ENCODE peak calls at places on chromosomes 1 and 21, in six cellular contexts. F is CD8-positive, alpha-beta memory T cell; K is body of pancreas; P is IMR-90; B is psoas muscle; D is A549. W is an unnamed sample.

GRCh38 chr21:28509031-28509430 is 483.6 kb downstream of the LTN1 start:
- DNase-seq in B (no peak), P (no peak), K (no peak), D (no peak), F (no peak), W (no peak)

GRCh38 chr1:99771522-99771921 is 5.1 kb upstream of the FRRS1 start:
- DNase-seq in F (no peak), P (no peak), D (no peak), B (no peak), K (no peak), W (no peak)

GRCh38 chr1:152519876-152520275 is 5.6 kb downstream of the CRCT1 start:
- DNase-seq in B (no peak), P (no peak), F (no peak), K (no peak), D (no peak), W (no peak)

GRCh38 chr21:14383596-14384210 is 757 bp upstream of the HSPA13 start:
- DNase-seq in B (no peak), F (no peak), K (no peak), P (peak; percentile 5), D (peak; percentile 16), W (peak; percentile 52)

GRCh38 chr1:248752981-248753525 is 2.5 kb downstream of the LYPD8 start:
- DNase-seq in F (no peak), K (no peak), D (no peak), P (no peak), B (no peak), W (no peak)

GRCh38 chr1:95096218-95096841 is 20.8 kb upstream of the TLCD4 start:
- DNase-seq in P (peak; percentile 31), K (no peak), D (peak; percentile 23), F (no peak), B (no peak), W (no peak)

GRCh38 chr1:227929746-227930472 is 17.8 kb downstream of the WNT9A start:
- DNase-seq in B (no peak), F (no peak), D (peak; percentile 50), P (no peak), K (no peak), W (no peak)

GRCh38 chr1:109794319-109795132 is 30.8 kb upstream of the EPS8L3 start:
- DNase-seq in P (no peak), D (no peak), K (no peak), F (no peak), B (peak; percentile 46), W (no peak)

GRCh38 chr1:8097077-8097799 is 71.1 kb upstream of the ERRFI1 start:
- DNase-seq in P (peak; percentile 96), F (no peak), K (peak; percentile 12), B (no peak), D (peak; percentile 94), W (peak; percentile 86)

GRCh38 chr1:223843934-223844333 is 1.8 kb downstream of the TP53BP2 start:
- DNase-seq in P (no peak), K (no peak), F (no peak), D (no peak), B (no peak), W (peak; percentile 29)

GRCh38 chr1:115717541-115717940 is 51.0 kb downstream of the CASQ2 start:
- DNase-seq in K (peak; percentile 85), P (peak; percentile 15), F (no peak), B (peak; percentile 69), D (peak; percentile 21), W (peak; percentile 49)

GRCh38 chr1:161258439-161259386 is at the start of gene PCP4L1:
- DNase-seq in F (peak; percentile 1), K (peak; percentile 75), D (peak; percentile 59), B (peak; percentile 46), P (peak; percentile 33), W (peak; percentile 58)

DNA sequence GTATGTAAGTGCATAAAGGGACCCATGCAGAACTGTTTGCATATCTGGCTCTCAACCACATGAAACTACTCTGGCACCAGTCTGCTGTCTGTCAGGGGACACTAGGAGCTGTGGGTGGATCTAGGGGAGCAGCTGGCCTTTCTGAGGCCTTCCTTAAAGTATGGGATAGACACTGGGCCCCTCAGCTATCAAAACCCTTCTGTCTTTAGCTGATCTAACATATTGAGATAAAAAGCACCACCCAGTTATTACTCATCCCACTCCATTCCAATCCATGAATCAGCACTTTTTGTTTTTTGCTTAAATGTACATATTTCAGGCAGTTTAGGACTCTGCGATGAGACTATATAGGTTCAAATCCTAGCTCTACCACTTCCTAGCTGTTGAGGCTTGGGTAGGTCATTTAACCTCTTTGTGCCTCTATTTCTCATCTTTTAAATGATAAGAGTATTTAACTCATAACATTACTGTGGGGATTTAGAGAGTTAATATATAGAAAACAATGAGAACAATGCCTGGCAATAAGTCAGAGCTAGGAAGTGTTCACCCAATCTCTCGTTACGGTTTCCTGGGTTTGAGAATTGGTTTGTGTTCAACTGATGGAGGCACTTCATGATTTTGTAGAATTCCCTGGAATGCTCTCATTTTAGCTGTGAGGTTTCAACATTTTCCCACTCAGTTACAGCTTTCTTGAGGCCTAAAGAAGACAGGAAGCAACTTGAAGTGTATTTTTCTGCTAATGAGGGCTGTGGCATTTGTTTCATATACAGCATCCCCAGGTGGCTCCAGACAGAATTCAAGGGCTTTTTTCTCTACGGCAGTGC is 68.9 kb downstream of the LRIG2 start:
- DNase-seq in P (peak; percentile 70), D (peak; percentile 31), B (no peak), F (no peak), K (no peak), W (peak; percentile 69)
- H3K4me3 ChIP-seq in P (no peak overlapping the region), D (no peak overlapping the region), B (no peak overlapping the region), F (no peak overlapping the region), K (no peak overlapping the region), W (no peak overlapping the region)

GRCh38 chr1:240706150-240706904 is 94.4 kb upstream of the GREM2 start:
- DNase-seq in D (no peak), P (peak; percentile 35), F (no peak), K (no peak), B (no peak), W (peak; percentile 46)
- H3K4me3 ChIP-seq in D (no peak overlapping the region), P (no peak overlapping the region), F (no peak overlapping the region), K (no peak overlapping the region), B (no peak overlapping the region), W (no peak overlapping the region)

GRCh38 chr1:61641171-61641570 is 83.8 kb downstream of the TM2D1 start:
- DNase-seq in D (no peak), K (no peak), F (no peak), P (no peak), B (no peak), W (no peak)
- H3K4me3 ChIP-seq in D (no peak overlapping the region), K (no peak overlapping the region), F (peak overlapping the region; percentile 32), P (no peak overlapping the region), B (peak overlapping the region; percentile 45), W (peak overlapping the region; percentile 20)

GRCh38 chr1:85462931-85463665 is 1.9 kb downstream of the DDAH1 start:
- DNase-seq in B (no peak), D (no peak), F (no peak), P (no peak), K (peak; percentile 64), W (no peak)

GRCh38 chr1:85459274-85459673 is 5.7 kb downstream of the DDAH1 start:
- DNase-seq in F (no peak), D (no peak), P (no peak), K (no peak), B (no peak), W (no peak)

GRCh38 chr1:85461216-85461945 is 3.6 kb downstream of the DDAH1 start:
- DNase-seq in D (no peak), B (no peak), K (no peak), F (no peak), P (no peak), W (no peak)

GRCh38 chr1:85463666-85464496 is 1.1 kb downstream of the DDAH1 start:
- DNase-seq in D (no peak), K (no peak), B (no peak), F (no peak), P (no peak), W (peak; percentile 26)

DNA sequence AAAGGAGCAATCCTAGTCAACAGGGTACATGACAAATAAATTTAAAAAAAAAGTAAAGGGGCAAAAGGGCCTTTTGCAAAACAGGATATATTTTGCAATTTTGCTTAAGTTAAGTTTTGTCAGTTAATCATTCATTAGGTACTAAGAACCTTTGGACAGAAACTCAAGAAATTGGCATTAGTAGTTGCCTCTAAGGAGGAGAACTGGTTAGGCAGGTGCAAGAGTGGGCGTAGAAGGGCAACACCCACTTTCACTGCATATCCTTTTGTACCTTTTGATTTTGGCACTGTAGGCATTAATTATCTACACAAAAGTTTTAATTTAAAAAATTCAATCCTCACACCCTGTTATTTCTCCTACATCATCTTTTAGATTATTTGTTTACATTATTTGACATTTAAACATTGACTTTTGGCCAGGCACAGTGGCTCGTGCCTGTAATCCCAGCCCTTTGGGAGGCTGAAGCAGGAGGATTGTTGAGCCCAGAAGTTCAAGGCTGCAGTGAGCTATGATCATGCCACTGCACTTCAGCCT is 4.3 kb downstream of the DDAH1 start:
- DNase-seq in D (no peak), F (no peak), B (no peak), P (no peak), K (peak; percentile 83), W (no peak)
- H3K4me3 ChIP-seq in D (no peak overlapping the region), F (no peak overlapping the region), B (no peak overlapping the region), P (no peak overlapping the region), K (no peak overlapping the region), W (no peak overlapping the region)

GRCh38 chr1:243473281-243474210 is 217.7 kb downstream of the SDCCAG8 start:
- DNase-seq in B (no peak), D (no peak), K (no peak), F (no peak), P (peak; percentile 47), W (peak; percentile 55)
- H3K4me3 ChIP-seq in B (peak overlapping the region; percentile 54), D (no peak overlapping the region), K (no peak overlapping the region), F (no peak overlapping the region), P (peak overlapping the region; percentile 48), W (peak overlapping the region; percentile 45)

GRCh38 chr1:23561813-23562100 is 2.5 kb upstream of the ID3 start:
- DNase-seq in D (no peak), B (no peak), F (no peak), K (no peak), P (no peak), W (peak; percentile 55)
- H3K4me3 ChIP-seq in D (no peak overlapping the region), B (peak overlapping the region; percentile 74), F (no peak overlapping the region), K (no peak overlapping the region), P (no peak overlapping the region), W (peak overlapping the region; percentile 26)

GRCh38 chr1:74012583-74012982 is 185.4 kb downstream of the LRRIQ3 start:
- DNase-seq in B (no peak), F (no peak), D (no peak), P (no peak), K (no peak), W (no peak)

GRCh38 chr1:74011736-74012135 is 186.2 kb downstream of the LRRIQ3 start:
- DNase-seq in F (no peak), K (no peak), B (no peak), P (no peak), D (no peak), W (no peak)

GRCh38 chr1:74005533-74005932 is 192.4 kb downstream of the LRRIQ3 start:
- DNase-seq in F (no peak), P (no peak), K (no peak), D (no peak), B (no peak), W (no peak)

DNA sequence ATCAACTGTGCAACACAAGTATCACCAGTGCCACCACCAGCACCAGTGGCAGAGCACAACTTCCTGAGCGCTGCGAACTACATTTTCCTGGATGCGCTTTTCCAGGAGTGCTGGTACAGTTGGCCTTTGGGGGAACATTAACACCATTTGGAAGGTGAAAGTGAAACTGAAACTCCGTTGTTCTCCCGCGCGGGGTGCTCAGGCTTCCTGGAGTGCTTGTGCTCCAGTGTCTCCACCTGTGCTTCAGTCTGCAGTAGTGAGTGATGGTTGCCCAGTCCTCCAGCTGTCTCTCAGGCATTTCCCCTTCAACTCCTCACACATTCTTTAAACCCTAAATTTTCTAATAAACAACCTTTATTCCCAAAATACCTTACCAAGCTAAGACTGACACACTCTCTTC is 187.8 kb downstream of the LRRIQ3 start:
- DNase-seq in F (no peak), B (no peak), P (no peak), K (no peak), D (no peak), W (no peak)
- H3K4me3 ChIP-seq in F (no peak overlapping the region), B (no peak overlapping the region), P (no peak overlapping the region), K (no peak overlapping the region), D (no peak overlapping the region), W (no peak overlapping the region)

W was measured in fibroblast of pulmonary artery.